ENCODE peak calls at places on chromosomes 1 and 21, in four cellular contexts. One of them, this sample, is unnamed. For H3K27me3, the result is how much of the 10 kb centered on the place peaks cover.

GRCh38 chr1:20903452-20903851 is 116.3 kb upstream of the HP1BP3 start:
- DNase-seq in heart right ventricle: no peak
- DNase-seq in PC-3: peak
- DNase-seq in psoas muscle: no peak
- DNase-seq in this sample: no peak

GRCh38 chr1:236997882-236998281 is 6.4 kb downstream of the MT1HL1 start:
- DNase-seq in heart right ventricle: peak
- DNase-seq in psoas muscle: no peak
- DNase-seq in PC-3: no peak
- DNase-seq in this sample: peak

GRCh38 chr1:32919811-32920733 is 18.9 kb upstream of the TMEM54 start:
- DNase-seq in PC-3: no peak
- DNase-seq in psoas muscle: no peak
- DNase-seq in heart right ventricle: no peak
- DNase-seq in this sample: no peak

GRCh38 chr21:39756285-39756684 is 11.3 kb downstream of the IGSF5 start:
- DNase-seq in heart right ventricle: no peak
- DNase-seq in PC-3: no peak
- DNase-seq in psoas muscle: no peak
- DNase-seq in this sample: no peak

GRCh38 chr1:93661829-93662474 is 19.7 kb downstream of the BCAR3 start:
- DNase-seq in heart right ventricle: no peak
- DNase-seq in PC-3: peak
- DNase-seq in psoas muscle: no peak
- DNase-seq in this sample: no peak

GRCh38 chr21:32371913-32372314 is 20.9 kb downstream of the URB1 start:
- DNase-seq in heart right ventricle: no peak
- DNase-seq in PC-3: peak
- DNase-seq in psoas muscle: no peak
- DNase-seq in this sample: no peak

GRCh38 chr1:61054636-61055035 is 27.7 kb upstream of the NFIA start:
- DNase-seq in PC-3: no peak
- DNase-seq in heart right ventricle: no peak
- DNase-seq in psoas muscle: no peak
- DNase-seq in this sample: no peak

GRCh38 chr1:205813755-205814058 is 709 bp upstream of the SLC41A1 start:
- DNase-seq in psoas muscle: no peak
- DNase-seq in heart right ventricle: no peak
- DNase-seq in PC-3: peak
- DNase-seq in this sample: no peak

GRCh38 chr21:40587786-40588353 is 259.1 kb downstream of the DSCAM start:
- DNase-seq in psoas muscle: no peak
- DNase-seq in heart right ventricle: no peak
- DNase-seq in PC-3: no peak
- DNase-seq in this sample: no peak

GRCh38 chr1:160777486-160778089 is 18.4 kb upstream of the LY9 start:
- DNase-seq in heart right ventricle: no peak
- DNase-seq in psoas muscle: no peak
- DNase-seq in PC-3: peak
- DNase-seq in this sample: no peak

GRCh38 chr1:197618065-197618464 is 157.2 kb downstream of the DENND1B start:
- DNase-seq in PC-3: no peak
- DNase-seq in psoas muscle: no peak
- DNase-seq in heart right ventricle: no peak
- DNase-seq in this sample: no peak

GRCh38 chr1:94934551-94934950 is 7.6 kb upstream of the CNN3 start:
- DNase-seq in psoas muscle: no peak
- DNase-seq in heart right ventricle: no peak
- DNase-seq in PC-3: no peak
- DNase-seq in this sample: no peak

GRCh38 chr1:2411801-2412394 is 466 bp downstream of the PEX10 start:
- DNase-seq in psoas muscle: no peak
- DNase-seq in PC-3: peak
- DNase-seq in heart right ventricle: no peak
- DNase-seq in this sample: no peak

GRCh38 chr1:36372617-36373016 is 13.1 kb downstream of the STK40 start:
- DNase-seq in PC-3: no peak
- DNase-seq in heart right ventricle: no peak
- DNase-seq in psoas muscle: no peak
- DNase-seq in this sample: no peak

GRCh38 chr1:225253784-225254183 is 174.1 kb downstream of the LBR start:
- DNase-seq in PC-3: peak
- DNase-seq in heart right ventricle: no peak
- DNase-seq in psoas muscle: no peak
- DNase-seq in this sample: no peak

GRCh38 chr1:204571631-204572030 is 55.4 kb downstream of the MDM4 start:
- DNase-seq in PC-3: peak
- DNase-seq in psoas muscle: no peak
- DNase-seq in heart right ventricle: no peak
- DNase-seq in this sample: no peak

GRCh38 chr1:202661136-202661845 is 49.0 kb downstream of the SYT2 start:
- DNase-seq in heart right ventricle: no peak
- DNase-seq in PC-3: peak
- DNase-seq in psoas muscle: no peak
- DNase-seq in this sample: no peak

GRCh38 chr1:216902669-216903388 is 179.6 kb upstream of the ESRRG start:
- DNase-seq in psoas muscle: no peak
- DNase-seq in PC-3: peak
- DNase-seq in heart right ventricle: no peak
- DNase-seq in this sample: no peak

GRCh38 chr1:13583964-13584791 is 546 bp downstream of the PDPN start:
- DNase-seq in psoas muscle: peak
- DNase-seq in heart right ventricle: peak
- DNase-seq in PC-3: no peak
- DNase-seq in this sample: peak
- H3K4me3 ChIP-seq in psoas muscle: peak
- H3K4me3 ChIP-seq in heart right ventricle: peak
- H3K4me3 ChIP-seq in PC-3: no peak
- H3K4me3 ChIP-seq in this sample: no peak

DNA sequence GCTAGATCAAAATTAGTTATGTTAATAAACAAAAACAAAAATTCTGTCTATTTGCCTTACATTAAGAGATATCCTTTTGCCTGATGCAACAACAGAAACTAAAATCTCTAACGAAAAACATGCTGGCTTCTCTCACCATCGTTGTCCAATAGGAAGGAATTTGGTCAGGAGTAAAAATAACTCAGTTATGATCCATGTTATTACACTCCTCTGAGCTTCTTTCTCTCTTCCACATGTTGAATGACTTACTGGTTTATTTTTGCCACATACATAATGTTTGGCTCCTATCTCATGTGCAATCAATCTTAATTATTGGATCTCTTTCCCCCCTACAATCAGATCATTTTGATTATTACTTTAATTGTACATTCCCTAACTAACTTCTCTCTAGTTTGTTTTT is 688.4 kb downstream of the USP25 start:
- DNase-seq in heart right ventricle: no peak
- DNase-seq in psoas muscle: no peak
- DNase-seq in PC-3: no peak
- DNase-seq in this sample: no peak
- H3K27ac ChIP-seq in heart right ventricle: peak
- H3K27ac ChIP-seq in psoas muscle: peak
- H3K27ac ChIP-seq in PC-3: no peak
- H3K27ac ChIP-seq in this sample: no peak

GRCh38 chr1:228734881-228735801 is at the start of gene RHOU:
- DNase-seq in PC-3: peak
- DNase-seq in psoas muscle: peak
- DNase-seq in heart right ventricle: peak
- DNase-seq in this sample: peak
- H3K27me3 ChIP-seq in PC-3: half or more
- H3K27me3 ChIP-seq in psoas muscle: under half
- H3K27me3 ChIP-seq in heart right ventricle: under half
- H3K27me3 ChIP-seq in this sample: under half

GRCh38 chr1:208682664-208683013 is 438.5 kb upstream of the PLXNA2 start:
- DNase-seq in PC-3: no peak
- DNase-seq in psoas muscle: no peak
- DNase-seq in heart right ventricle: no peak
- DNase-seq in this sample: no peak

GRCh38 chr1:208688656-208689315 is 444.6 kb upstream of the PLXNA2 start:
- DNase-seq in heart right ventricle: no peak
- DNase-seq in PC-3: no peak
- DNase-seq in psoas muscle: no peak
- DNase-seq in this sample: no peak

GRCh38 chr1:208683141-208683540 is 439.0 kb upstream of the PLXNA2 start:
- DNase-seq in PC-3: no peak
- DNase-seq in psoas muscle: no peak
- DNase-seq in heart right ventricle: no peak
- DNase-seq in this sample: no peak

GRCh38 chr1:208684192-208684591 is 440.0 kb upstream of the PLXNA2 start:
- DNase-seq in psoas muscle: no peak
- DNase-seq in PC-3: no peak
- DNase-seq in heart right ventricle: no peak
- DNase-seq in this sample: no peak

DNA sequence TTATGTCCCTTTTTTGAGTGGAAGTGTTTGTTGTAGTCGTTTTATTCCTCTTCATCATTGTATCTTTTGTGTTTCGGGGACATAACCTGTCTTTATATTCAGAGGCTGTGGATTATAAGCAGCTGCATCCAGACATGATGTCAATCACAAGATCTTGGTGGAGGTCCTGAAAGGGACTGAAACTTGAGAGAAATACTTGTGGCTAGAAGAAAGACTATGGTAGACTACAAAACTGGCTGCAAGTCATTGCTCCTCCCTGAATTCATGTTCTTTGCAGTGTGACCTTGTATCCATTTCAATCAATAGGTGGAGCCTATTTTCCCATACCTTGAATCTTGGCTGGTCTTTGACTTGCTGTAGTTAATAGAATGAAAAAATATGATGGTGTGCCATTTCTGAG is 442.4 kb upstream of the PLXNA2 start:
- DNase-seq in psoas muscle: no peak
- DNase-seq in PC-3: no peak
- DNase-seq in heart right ventricle: no peak
- DNase-seq in this sample: no peak
- H3K4me3 ChIP-seq in psoas muscle: no peak
- H3K4me3 ChIP-seq in PC-3: no peak
- H3K4me3 ChIP-seq in heart right ventricle: no peak
- H3K4me3 ChIP-seq in this sample: no peak

GRCh38 chr1:10400013-10400412 is 1.1 kb downstream of the PGD start:
- DNase-seq in psoas muscle: no peak
- DNase-seq in PC-3: no peak
- DNase-seq in heart right ventricle: no peak
- DNase-seq in this sample: no peak
- H3K27ac ChIP-seq in psoas muscle: no peak
- H3K27ac ChIP-seq in PC-3: no peak
- H3K27ac ChIP-seq in heart right ventricle: no peak
- H3K27ac ChIP-seq in this sample: no peak